ENCODE peak calls at places on chromosomes 11 and 22, in seven cellular contexts. One of them, this sample, is unnamed.

GRCh38 chr11:116510166-116510565 is 262.6 kb downstream of the BUD13 start:
- ATAC-seq in effector memory CD8-positive, alpha-beta T cell: no peak
- ATAC-seq in central memory CD8-positive, alpha-beta T cell: no peak
- ATAC-seq in right cardiac atrium: no peak
- ATAC-seq in HepG2: no peak
- ATAC-seq in gastroesophageal sphincter: no peak
- ATAC-seq in IMR-90: no peak
- ATAC-seq in this sample: no peak

GRCh38 chr22:45129703-45130524 is 33.8 kb upstream of the NUP50 start:
- ATAC-seq in effector memory CD8-positive, alpha-beta T cell: peak; percentile 78
- ATAC-seq in central memory CD8-positive, alpha-beta T cell: peak; percentile 80
- ATAC-seq in right cardiac atrium: no peak
- ATAC-seq in HepG2: no peak
- ATAC-seq in gastroesophageal sphincter: no peak
- ATAC-seq in IMR-90: no peak
- ATAC-seq in this sample: peak; percentile 81

GRCh38 chr11:1300569-1301187 is 8.8 kb downstream of the TOLLIP start:
- ATAC-seq in effector memory CD8-positive, alpha-beta T cell: no peak
- ATAC-seq in central memory CD8-positive, alpha-beta T cell: no peak
- ATAC-seq in right cardiac atrium: no peak
- ATAC-seq in HepG2: no peak
- ATAC-seq in gastroesophageal sphincter: peak; percentile 22
- ATAC-seq in IMR-90: no peak
- ATAC-seq in this sample: no peak

GRCh38 chr22:39940757-39941305 is 19.4 kb upstream of the TMA7B start:
- ATAC-seq in effector memory CD8-positive, alpha-beta T cell: peak; percentile 67
- ATAC-seq in central memory CD8-positive, alpha-beta T cell: peak; percentile 57
- ATAC-seq in right cardiac atrium: no peak
- ATAC-seq in HepG2: no peak
- ATAC-seq in gastroesophageal sphincter: no peak
- ATAC-seq in IMR-90: no peak
- ATAC-seq in this sample: no peak

GRCh38 chr11:66190776-66191175 is 77.7 kb upstream of the RAB1B start:
- ATAC-seq in effector memory CD8-positive, alpha-beta T cell: no peak
- ATAC-seq in central memory CD8-positive, alpha-beta T cell: no peak
- ATAC-seq in right cardiac atrium: no peak
- ATAC-seq in HepG2: no peak
- ATAC-seq in gastroesophageal sphincter: no peak
- ATAC-seq in IMR-90: no peak
- ATAC-seq in this sample: no peak

GRCh38 chr11:2293396-2294339 is 8.1 kb downstream of the C11orf21 start:
- ATAC-seq in effector memory CD8-positive, alpha-beta T cell: no peak
- ATAC-seq in central memory CD8-positive, alpha-beta T cell: no peak
- ATAC-seq in right cardiac atrium: no peak
- ATAC-seq in HepG2: peak; percentile 37
- ATAC-seq in gastroesophageal sphincter: no peak
- ATAC-seq in IMR-90: no peak
- ATAC-seq in this sample: no peak

GRCh38 chr22:44543362-44543761 is 45.3 kb upstream of the RTL6 start:
- ATAC-seq in effector memory CD8-positive, alpha-beta T cell: no peak
- ATAC-seq in central memory CD8-positive, alpha-beta T cell: no peak
- ATAC-seq in right cardiac atrium: no peak
- ATAC-seq in HepG2: no peak
- ATAC-seq in gastroesophageal sphincter: no peak
- ATAC-seq in IMR-90: no peak
- ATAC-seq in this sample: no peak

GRCh38 chr11:70712471-70712870 is 314.1 kb downstream of the CTTN start:
- ATAC-seq in effector memory CD8-positive, alpha-beta T cell: no peak
- ATAC-seq in central memory CD8-positive, alpha-beta T cell: no peak
- ATAC-seq in right cardiac atrium: no peak
- ATAC-seq in HepG2: no peak
- ATAC-seq in gastroesophageal sphincter: no peak
- ATAC-seq in IMR-90: no peak
- ATAC-seq in this sample: no peak

GRCh38 chr11:73085189-73085875 is 56.8 kb downstream of the FCHSD2 start:
- ATAC-seq in effector memory CD8-positive, alpha-beta T cell: no peak
- ATAC-seq in central memory CD8-positive, alpha-beta T cell: no peak
- ATAC-seq in right cardiac atrium: peak; percentile 52
- ATAC-seq in HepG2: no peak
- ATAC-seq in gastroesophageal sphincter: no peak
- ATAC-seq in IMR-90: peak; percentile 61
- ATAC-seq in this sample: no peak

GRCh38 chr22:31148516-31148915 is 8.2 kb upstream of the PLA2G3 start:
- ATAC-seq in effector memory CD8-positive, alpha-beta T cell: no peak
- ATAC-seq in central memory CD8-positive, alpha-beta T cell: no peak
- ATAC-seq in right cardiac atrium: peak; percentile 94
- ATAC-seq in HepG2: no peak
- ATAC-seq in gastroesophageal sphincter: peak; percentile 64
- ATAC-seq in IMR-90: peak; percentile 62
- ATAC-seq in this sample: no peak

GRCh38 chr22:35657571-35658312 is 9.5 kb downstream of the APOL6 start:
- ATAC-seq in effector memory CD8-positive, alpha-beta T cell: no peak
- ATAC-seq in central memory CD8-positive, alpha-beta T cell: no peak
- ATAC-seq in right cardiac atrium: no peak
- ATAC-seq in HepG2: no peak
- ATAC-seq in gastroesophageal sphincter: no peak
- ATAC-seq in IMR-90: no peak
- ATAC-seq in this sample: no peak

GRCh38 chr11:57407010-57407409 is 16.6 kb upstream of the PRG2 start:
- ATAC-seq in effector memory CD8-positive, alpha-beta T cell: no peak
- ATAC-seq in central memory CD8-positive, alpha-beta T cell: no peak
- ATAC-seq in right cardiac atrium: peak; percentile 30
- ATAC-seq in HepG2: no peak
- ATAC-seq in gastroesophageal sphincter: no peak
- ATAC-seq in IMR-90: no peak
- ATAC-seq in this sample: no peak

GRCh38 chr22:31691408-31691807 is 29.4 kb upstream of the PISD start:
- ATAC-seq in effector memory CD8-positive, alpha-beta T cell: no peak
- ATAC-seq in central memory CD8-positive, alpha-beta T cell: no peak
- ATAC-seq in right cardiac atrium: no peak
- ATAC-seq in HepG2: no peak
- ATAC-seq in gastroesophageal sphincter: no peak
- ATAC-seq in IMR-90: no peak
- ATAC-seq in this sample: no peak

GRCh38 chr22:19820880-19821522 is 33.7 kb downstream of the GNB1L start:
- ATAC-seq in effector memory CD8-positive, alpha-beta T cell: no peak
- ATAC-seq in central memory CD8-positive, alpha-beta T cell: no peak
- ATAC-seq in right cardiac atrium: no peak
- ATAC-seq in HepG2: no peak
- ATAC-seq in gastroesophageal sphincter: no peak
- ATAC-seq in IMR-90: no peak
- ATAC-seq in this sample: no peak

GRCh38 chr11:44112083-44112865 is 16.8 kb downstream of the EXT2 start:
- ATAC-seq in effector memory CD8-positive, alpha-beta T cell: no peak
- ATAC-seq in central memory CD8-positive, alpha-beta T cell: no peak
- ATAC-seq in right cardiac atrium: peak; percentile 54
- ATAC-seq in HepG2: no peak
- ATAC-seq in gastroesophageal sphincter: no peak
- ATAC-seq in IMR-90: peak; percentile 73
- ATAC-seq in this sample: peak; percentile 43

GRCh38 chr11:8988329-8989234 is 15.2 kb downstream of the NRIP3 start:
- ATAC-seq in effector memory CD8-positive, alpha-beta T cell: no peak
- ATAC-seq in central memory CD8-positive, alpha-beta T cell: no peak
- ATAC-seq in right cardiac atrium: no peak
- ATAC-seq in HepG2: no peak
- ATAC-seq in gastroesophageal sphincter: no peak
- ATAC-seq in IMR-90: peak; percentile 78
- ATAC-seq in this sample: no peak

GRCh38 chr11:60985991-60986915 is 14.8 kb downstream of the CD6 start:
- ATAC-seq in effector memory CD8-positive, alpha-beta T cell: peak; percentile 93
- ATAC-seq in central memory CD8-positive, alpha-beta T cell: peak; percentile 95
- ATAC-seq in right cardiac atrium: no peak
- ATAC-seq in HepG2: no peak
- ATAC-seq in gastroesophageal sphincter: no peak
- ATAC-seq in IMR-90: peak; percentile 86
- ATAC-seq in this sample: peak; percentile 89

GRCh38 chr11:63862923-63863322 is 24.0 kb downstream of the MARK2 start:
- ATAC-seq in effector memory CD8-positive, alpha-beta T cell: no peak
- ATAC-seq in central memory CD8-positive, alpha-beta T cell: no peak
- ATAC-seq in right cardiac atrium: no peak
- ATAC-seq in HepG2: peak; percentile 94
- ATAC-seq in gastroesophageal sphincter: no peak
- ATAC-seq in IMR-90: peak; percentile 70
- ATAC-seq in this sample: peak; percentile 16

GRCh38 chr11:108016647-108017046 is 7.9 kb downstream of the CUL5 start:
- ATAC-seq in effector memory CD8-positive, alpha-beta T cell: no peak
- ATAC-seq in central memory CD8-positive, alpha-beta T cell: no peak
- ATAC-seq in right cardiac atrium: no peak
- ATAC-seq in HepG2: peak; percentile 35
- ATAC-seq in gastroesophageal sphincter: no peak
- ATAC-seq in IMR-90: no peak
- ATAC-seq in this sample: no peak

GRCh38 chr11:22510741-22511140 is 114.9 kb downstream of the FANCF start:
- ATAC-seq in effector memory CD8-positive, alpha-beta T cell: no peak
- ATAC-seq in central memory CD8-positive, alpha-beta T cell: no peak
- ATAC-seq in right cardiac atrium: no peak
- ATAC-seq in HepG2: no peak
- ATAC-seq in gastroesophageal sphincter: no peak
- ATAC-seq in IMR-90: peak; percentile 32
- ATAC-seq in this sample: peak; percentile 100

GRCh38 chr11:37449146-37449545 is 851.1 kb upstream of the RAG2 start:
- ATAC-seq in effector memory CD8-positive, alpha-beta T cell: no peak
- ATAC-seq in central memory CD8-positive, alpha-beta T cell: no peak
- ATAC-seq in right cardiac atrium: no peak
- ATAC-seq in HepG2: no peak
- ATAC-seq in gastroesophageal sphincter: peak; percentile 60
- ATAC-seq in IMR-90: peak; percentile 84
- ATAC-seq in this sample: no peak

GRCh38 chr11:24234822-24235508 is 261.9 kb upstream of the LUZP2 start:
- ATAC-seq in effector memory CD8-positive, alpha-beta T cell: no peak
- ATAC-seq in central memory CD8-positive, alpha-beta T cell: no peak
- ATAC-seq in right cardiac atrium: no peak
- ATAC-seq in HepG2: peak; percentile 36
- ATAC-seq in gastroesophageal sphincter: no peak
- ATAC-seq in IMR-90: peak; percentile 64
- ATAC-seq in this sample: no peak

GRCh38 chr11:721347-721912 is 15.4 kb downstream of the EPS8L2 start:
- ATAC-seq in effector memory CD8-positive, alpha-beta T cell: no peak
- ATAC-seq in central memory CD8-positive, alpha-beta T cell: no peak
- ATAC-seq in right cardiac atrium: no peak
- ATAC-seq in HepG2: peak; percentile 11
- ATAC-seq in gastroesophageal sphincter: no peak
- ATAC-seq in IMR-90: no peak
- ATAC-seq in this sample: no peak

GRCh38 chr11:75475767-75476650 is 43.0 kb upstream of the KLHL35 start:
- ATAC-seq in effector memory CD8-positive, alpha-beta T cell: peak; percentile 81
- ATAC-seq in central memory CD8-positive, alpha-beta T cell: peak; percentile 62
- ATAC-seq in right cardiac atrium: peak; percentile 51
- ATAC-seq in HepG2: no peak
- ATAC-seq in gastroesophageal sphincter: peak; percentile 58
- ATAC-seq in IMR-90: peak; percentile 18
- ATAC-seq in this sample: peak; percentile 25

GRCh38 chr22:41964106-41964494 is 5.1 kb upstream of the SEPTIN3 start:
- ATAC-seq in effector memory CD8-positive, alpha-beta T cell: no peak
- ATAC-seq in central memory CD8-positive, alpha-beta T cell: no peak
- ATAC-seq in right cardiac atrium: no peak
- ATAC-seq in HepG2: no peak
- ATAC-seq in gastroesophageal sphincter: no peak
- ATAC-seq in IMR-90: no peak
- ATAC-seq in this sample: no peak

GRCh38 chr11:96215826-96216225 is 127.2 kb downstream of the MAML2 start:
- ATAC-seq in effector memory CD8-positive, alpha-beta T cell: peak; percentile 48
- ATAC-seq in central memory CD8-positive, alpha-beta T cell: peak; percentile 66
- ATAC-seq in right cardiac atrium: no peak
- ATAC-seq in HepG2: no peak
- ATAC-seq in gastroesophageal sphincter: no peak
- ATAC-seq in IMR-90: no peak
- ATAC-seq in this sample: no peak

GRCh38 chr11:62556872-62557631 is 10.4 kb upstream of the AHNAK start:
- ATAC-seq in effector memory CD8-positive, alpha-beta T cell: peak; percentile 18
- ATAC-seq in central memory CD8-positive, alpha-beta T cell: peak; percentile 9
- ATAC-seq in right cardiac atrium: no peak
- ATAC-seq in HepG2: no peak
- ATAC-seq in gastroesophageal sphincter: no peak
- ATAC-seq in IMR-90: no peak
- ATAC-seq in this sample: no peak

GRCh38 chr11:33691051-33691864 is 9.4 kb downstream of the C11orf91 start:
- ATAC-seq in effector memory CD8-positive, alpha-beta T cell: no peak
- ATAC-seq in central memory CD8-positive, alpha-beta T cell: no peak
- ATAC-seq in right cardiac atrium: no peak
- ATAC-seq in HepG2: peak; percentile 59
- ATAC-seq in gastroesophageal sphincter: no peak
- ATAC-seq in IMR-90: no peak
- ATAC-seq in this sample: no peak

GRCh38 chr22:40210814-40211213 is 33.1 kb downstream of the TNRC6B start:
- ATAC-seq in effector memory CD8-positive, alpha-beta T cell: peak; percentile 62
- ATAC-seq in central memory CD8-positive, alpha-beta T cell: peak; percentile 71
- ATAC-seq in right cardiac atrium: no peak
- ATAC-seq in HepG2: no peak
- ATAC-seq in gastroesophageal sphincter: no peak
- ATAC-seq in IMR-90: no peak
- ATAC-seq in this sample: no peak

GRCh38 chr11:66981976-66982578 is 7.0 kb downstream of the C11orf86 start:
- ATAC-seq in effector memory CD8-positive, alpha-beta T cell: no peak
- ATAC-seq in central memory CD8-positive, alpha-beta T cell: no peak
- ATAC-seq in right cardiac atrium: peak; percentile 78
- ATAC-seq in HepG2: no peak
- ATAC-seq in gastroesophageal sphincter: no peak
- ATAC-seq in IMR-90: peak; percentile 76
- ATAC-seq in this sample: peak; percentile 67

GRCh38 chr11:23471878-23472277 is 611.6 kb upstream of the CCDC179 start:
- ATAC-seq in effector memory CD8-positive, alpha-beta T cell: no peak
- ATAC-seq in central memory CD8-positive, alpha-beta T cell: no peak
- ATAC-seq in right cardiac atrium: no peak
- ATAC-seq in HepG2: no peak
- ATAC-seq in gastroesophageal sphincter: no peak
- ATAC-seq in IMR-90: no peak
- ATAC-seq in this sample: no peak

This sample was measured in esophagus mucosa.